ENCODE peak calls at places on chromosomes 11 and 22, in five cellular contexts. Y is IMR-90, E is suprapubic skin, J is prostate gland, L is OCI-LY7. Z is an unnamed sample. For H3K4me1, the result is how much of the 10 kb centered on the place peaks cover.

GRCh38 chr11:114163830-114164401 is 104.4 kb downstream of the ZBTB16 start:
- DNase-seq in Y (no peak), E (no peak), J (peak), L (no peak), Z (no peak)

GRCh38 chr11:46050065-46050464 is 71.2 kb downstream of the PHF21A start:
- DNase-seq in Y (peak), E (no peak), J (peak), L (no peak), Z (no peak)

GRCh38 chr11:9065614-9066431 is 25.6 kb downstream of the SCUBE2 start:
- DNase-seq in Y (peak), E (no peak), J (no peak), L (no peak), Z (no peak)

GRCh38 chr11:94926698-94927237 is 46.6 kb downstream of the CWC15 start:
- DNase-seq in Y (peak), E (peak), J (peak), L (no peak), Z (peak)

GRCh38 chr11:61158691-61159381 is 2.4 kb downstream of the VPS37C start:
- DNase-seq in Y (peak), E (peak), J (peak), L (no peak), Z (no peak)

GRCh38 chr11:33912405-33913361 is 20.8 kb upstream of the LMO2 start:
- DNase-seq in Y (peak), E (no peak), J (no peak), L (no peak), Z (no peak)

GRCh38 chr11:73576226-73576625 is 21.7 kb downstream of the FAM168A start:
- DNase-seq in Y (no peak), E (no peak), J (no peak), L (no peak), Z (no peak)

GRCh38 chr22:31789803-31790202 is 36.0 kb downstream of the DEPDC5 start:
- DNase-seq in Y (no peak), E (no peak), J (no peak), L (peak), Z (peak)

GRCh38 chr11:91608662-91609061 is 616.0 kb upstream of the FAT3 start:
- DNase-seq in Y (no peak), E (no peak), J (peak), L (no peak), Z (no peak)

GRCh38 chr11:107591446-107592236 is 694 bp downstream of the ELMOD1 start:
- DNase-seq in Y (no peak), E (peak), J (no peak), L (no peak), Z (peak)

GRCh38 chr11:19437760-19438159 is 197.0 kb upstream of the E2F8 start:
- DNase-seq in Y (peak), E (no peak), J (no peak), L (no peak), Z (no peak)

GRCh38 chr11:69931994-69932910 is 113.0 kb upstream of the FGF3 start:
- DNase-seq in Y (no peak), E (peak), J (no peak), L (no peak), Z (no peak)

GRCh38 chr11:69655479-69656394 is 14.8 kb downstream of the CCND1 start:
- DNase-seq in Y (peak), E (peak), J (no peak), L (no peak), Z (no peak)

GRCh38 chr11:45179686-45180085 is 33.2 kb downstream of the PRDM11 start:
- DNase-seq in Y (no peak), E (no peak), J (no peak), L (no peak), Z (no peak)

GRCh38 chr11:107473797-107474196 is 16.2 kb upstream of the CWF19L2 start:
- DNase-seq in Y (peak), E (no peak), J (no peak), L (no peak), Z (no peak)

GRCh38 chr22:31155425-31155824 is 4.6 kb upstream of the RNF185 start:
- DNase-seq in Y (peak), E (no peak), J (no peak), L (no peak), Z (no peak)

GRCh38 chr11:124069429-124070401 is 28.6 kb upstream of the OR10G7 start:
- DNase-seq in Y (peak), E (peak), J (no peak), L (peak), Z (peak)

GRCh38 chr22:29830585-29830984 is 7.5 kb downstream of the ASCC2 start:
- DNase-seq in Y (no peak), E (no peak), J (no peak), L (no peak), Z (peak)

GRCh38 chr11:8361664-8362210 is 98.1 kb upstream of the LMO1 start:
- DNase-seq in Y (no peak), E (no peak), J (no peak), L (no peak), Z (no peak)

GRCh38 chr22:43060213-43060612 is 29.0 kb downstream of the TTLL1 start:
- DNase-seq in Y (no peak), E (no peak), J (no peak), L (peak), Z (no peak)

GRCh38 chr11:645536-645935 is 8.5 kb downstream of the DRD4 start:
- DNase-seq in Y (no peak), E (no peak), J (no peak), L (no peak), Z (no peak)

GRCh38 chr22:11629661-11630385 is 3898.2 kb upstream of the OR11H1 start:
- DNase-seq in Y (no peak), E (no peak), J (no peak), L (no peak), Z (no peak)

GRCh38 chr11:44178381-44178780 is 82.9 kb downstream of the EXT2 start:
- DNase-seq in Y (peak), E (no peak), J (no peak), L (no peak), Z (peak)
- TF ChIP-seq CTCF in Y (peak), E (no peak), J (no peak), L (no peak), Z (peak)

DNA sequence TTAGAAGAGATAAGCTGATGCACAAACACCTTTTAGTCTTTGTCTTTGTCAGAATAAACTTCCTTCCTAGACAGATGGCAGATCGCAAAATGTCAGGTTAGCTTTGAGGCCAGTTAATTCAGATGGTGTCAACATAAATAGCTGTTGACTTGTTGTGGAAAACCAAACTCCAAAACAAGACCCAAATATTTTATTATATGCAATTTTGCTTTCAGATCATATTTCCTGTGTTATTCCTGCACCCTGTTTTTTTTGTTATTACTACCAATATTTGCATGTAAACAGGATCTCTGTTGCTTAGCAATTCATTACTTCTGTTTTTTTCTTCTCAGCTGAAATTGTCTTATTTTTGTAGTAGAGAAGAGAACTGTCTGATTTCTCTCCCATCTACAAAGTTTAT is 316.0 kb downstream of the ETS1 start:
- DNase-seq in Y (no peak), E (no peak), J (no peak), L (no peak), Z (no peak)
- H3K4me1 ChIP-seq in Y (under half), E (under half), J (under half), L (under half), Z (under half)

GRCh38 chr22:46763051-46763705 is 728 bp downstream of the TBC1D22A start:
- DNase-seq in Y (peak), E (peak), J (no peak), L (peak), Z (peak)

GRCh38 chr22:46761539-46762237 is 762 bp upstream of the TBC1D22A start:
- DNase-seq in Y (peak), E (peak), J (no peak), L (peak), Z (no peak)

GRCh38 chr22:46762238-46763050 is at the start of gene TBC1D22A:
- DNase-seq in Y (peak), E (peak), J (peak), L (peak), Z (peak)

GRCh38 chr22:46758867-46759290 is 3.6 kb upstream of the TBC1D22A start:
- DNase-seq in Y (peak), E (no peak), J (no peak), L (peak), Z (no peak)

DNA sequence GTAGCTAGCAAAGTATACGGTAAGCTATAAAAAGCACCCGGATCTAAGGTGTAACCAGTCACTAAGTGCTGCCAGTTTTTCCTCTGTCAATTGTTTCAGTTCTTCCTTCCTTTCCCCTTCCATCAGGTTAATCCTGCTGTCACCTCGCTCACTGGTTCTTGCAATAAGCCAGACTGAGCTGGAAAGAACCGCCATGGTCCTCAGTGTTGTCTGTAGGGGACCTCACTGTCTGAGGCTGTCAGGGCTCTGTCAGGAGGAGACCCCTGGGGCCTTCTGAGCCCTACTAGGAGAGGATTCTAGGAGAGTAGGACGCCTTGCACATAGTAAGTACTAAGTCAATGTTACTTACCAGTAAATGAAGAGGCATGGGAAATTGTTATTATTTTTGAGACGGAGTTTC is 1.4 kb upstream of the TBC1D22A start:
- DNase-seq in Y (no peak), E (no peak), J (no peak), L (no peak), Z (no peak)
- H3K4me3 ChIP-seq in Y (no peak), E (peak), J (no peak), L (peak), Z (no peak)

GRCh38 chr11:113014731-113015455 is 53.7 kb downstream of the NCAM1 start:
- DNase-seq in Y (no peak), E (no peak), J (peak), L (no peak), Z (peak)
- TF ChIP-seq CTCF in Y (no peak), E (no peak), J (no peak), L (no peak), Z (peak)

GRCh38 chr11:65492637-65493366 is 6.0 kb upstream of the MALAT1 start:
- DNase-seq in Y (peak), E (peak), J (no peak), L (peak), Z (peak)
- H3K4me1 ChIP-seq in Y (half or more), E (half or more), J (half or more), L (half or more), Z (half or more)

DNA sequence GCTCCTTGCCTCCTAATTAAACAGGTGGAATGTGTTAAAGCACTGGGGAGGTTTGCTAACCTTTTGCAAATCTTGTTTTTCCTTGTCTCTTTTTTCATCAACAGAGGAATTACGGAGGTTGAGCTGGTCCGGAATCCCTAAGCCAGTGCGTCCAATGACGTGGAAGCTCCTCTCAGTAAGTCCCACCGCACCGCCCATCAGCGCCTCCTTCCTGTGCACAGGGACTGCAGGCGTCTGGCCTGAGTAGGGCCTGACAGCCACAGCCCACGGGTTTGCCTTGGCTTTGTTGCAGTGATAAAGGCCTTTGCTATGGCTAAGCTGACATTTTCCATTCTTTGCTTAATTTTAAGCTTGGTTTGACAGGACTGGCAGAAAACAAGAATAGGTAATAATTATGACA is 116.1 kb downstream of the TBC1D22A start:
- DNase-seq in Y (no peak), E (no peak), J (no peak), L (no peak), Z (no peak)
- H3K4me3 ChIP-seq in Y (no peak), E (no peak), J (no peak), L (no peak), Z (no peak)

DNA sequence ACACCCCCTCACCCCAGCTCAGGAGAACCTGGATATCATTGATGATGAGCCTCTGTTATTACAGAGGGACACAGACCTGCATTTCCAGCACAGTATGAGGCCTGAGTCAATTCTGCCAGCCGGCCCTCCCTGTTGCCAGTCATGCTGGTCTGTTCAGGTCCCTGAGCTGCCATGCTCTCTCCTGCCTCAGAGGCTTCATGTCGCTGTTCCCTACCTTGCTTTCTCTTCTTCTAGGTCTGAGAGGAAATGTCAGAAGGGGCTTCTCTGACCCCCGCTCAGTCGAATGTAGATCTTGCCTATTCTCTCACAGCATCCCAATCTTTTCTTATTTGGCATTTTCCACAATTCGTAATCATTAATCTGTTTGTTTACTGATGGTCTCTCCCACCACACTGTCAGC is 21.8 kb upstream of the ABCC8 start:
- DNase-seq in Y (no peak), E (no peak), J (no peak), L (no peak), Z (no peak)
- TF ChIP-seq CTCF in Y (peak), E (no peak), J (no peak), L (no peak), Z (no peak)

DNA sequence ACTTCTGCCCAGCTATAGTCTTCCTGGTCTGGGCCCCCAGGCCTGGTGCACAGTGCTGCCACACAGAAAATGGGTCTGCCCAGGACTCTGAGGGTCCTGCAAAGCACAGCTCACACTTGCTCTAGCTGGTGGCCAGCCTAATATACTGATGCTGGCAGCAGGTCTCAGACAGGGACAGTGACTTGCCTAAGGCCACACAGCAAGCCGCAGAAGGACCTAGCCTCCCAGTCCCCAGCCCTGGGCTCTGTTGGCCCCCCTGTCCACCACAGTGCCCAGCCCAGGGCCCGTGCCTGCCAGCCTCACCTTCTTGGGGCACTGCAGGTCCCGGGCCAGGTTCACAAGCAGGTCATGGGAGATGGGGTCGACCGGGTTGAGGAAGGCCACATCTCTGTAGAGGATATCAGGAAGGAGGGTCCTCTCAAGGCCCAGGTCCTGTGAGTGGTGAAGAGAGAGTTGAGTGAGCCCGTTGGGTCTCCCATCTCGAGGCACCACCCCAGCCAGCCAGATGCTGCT is 3.3 kb downstream of the LRRC75B start:
- DNase-seq in Y (no peak), E (no peak), J (no peak), L (no peak), Z (no peak)
- H3K4me1 ChIP-seq in Y (under half), E (under half), J (under half), L (under half), Z (under half)

GRCh38 chr11:72239296-72239848 is 4.6 kb downstream of the PHOX2A start:
- DNase-seq in Y (peak), E (peak), J (no peak), L (no peak), Z (peak)
- H3K4me3 ChIP-seq in Y (no peak), E (peak), J (peak), L (no peak), Z (peak)

GRCh38 chr11:59097113-59097708 is 9.8 kb upstream of the FAM111B start:
- DNase-seq in Y (peak), E (no peak), J (peak), L (peak), Z (peak)
- TF ChIP-seq CTCF in Y (peak), E (peak), J (peak), L (peak), Z (peak)

Z was measured in heart right ventricle.